ENCODE peak calls at places on chromosomes 2 and 18, in four cellular contexts. C is B cell, L is heart right ventricle, N is OCI-LY7. T is an unnamed sample.

GRCh38 chr2:168434164-168434563 is 21.9 kb upstream of the CERS6 start:
- DNase-seq in C (no peak), L (peak; percentile 25), N (no peak), T (no peak)

GRCh38 chr2:235303499-235304291 is 190.1 kb upstream of the AGAP1 start:
- DNase-seq in C (no peak), L (no peak), N (no peak), T (no peak)

GRCh38 chr2:189633392-189633811 is 27.9 kb upstream of the ASNSD1 start:
- DNase-seq in C (no peak), L (no peak), N (no peak), T (peak; percentile 46)

GRCh38 chr2:85037622-85038021 is 66.7 kb downstream of the KCMF1 start:
- DNase-seq in C (no peak), L (no peak), N (no peak), T (no peak)

GRCh38 chr18:67485655-67486054 is 30.9 kb downstream of the DSEL start:
- DNase-seq in C (no peak), L (no peak), N (no peak), T (no peak)

GRCh38 chr2:23467618-23468017 is 82.6 kb downstream of the KLHL29 start:
- DNase-seq in C (no peak), L (no peak), N (no peak), T (no peak)

GRCh38 chr2:66105354-66105753 is 329.6 kb upstream of the MEIS1 start:
- DNase-seq in C (no peak), L (no peak), N (no peak), T (no peak)

GRCh38 chr18:48569139-48569914 is 30.5 kb downstream of the CTIF start:
- DNase-seq in C (no peak), L (no peak), N (no peak), T (no peak)

GRCh38 chr2:100182494-100183355 is 40.3 kb upstream of the AFF3 start:
- DNase-seq in C (no peak), L (peak; percentile 63), N (no peak), T (peak; percentile 38)

GRCh38 chr2:28359222-28360065 is 33.2 kb upstream of the FOSL2 start:
- DNase-seq in C (peak; percentile 75), L (no peak), N (peak; percentile 7), T (no peak)

GRCh38 chr18:74840492-74841167 is 243.0 kb downstream of the ZNF407 start:
- DNase-seq in C (no peak), L (no peak), N (no peak), T (peak; percentile 80)

GRCh38 chr2:174047746-174048145 is 82.6 kb upstream of the SP3 start:
- DNase-seq in C (no peak), L (no peak), N (no peak), T (no peak)

GRCh38 chr18:63586431-63586830 is 712 bp upstream of the SERPINB13 start:
- DNase-seq in C (no peak), L (no peak), N (no peak), T (no peak)

GRCh38 chr2:172456002-172456401 is 28.6 kb downstream of the ITGA6 start:
- DNase-seq in C (no peak), L (no peak), N (no peak), T (no peak)

GRCh38 chr2:233270366-233270765 is 18.9 kb downstream of the ATG16L1 start:
- DNase-seq in C (no peak), L (no peak), N (peak; percentile 33), T (no peak)

GRCh38 chr2:142954488-142954887 is 77.0 kb downstream of the KYNU start:
- DNase-seq in C (no peak), L (no peak), N (no peak), T (no peak)

GRCh38 chr2:109218087-109218791 is 89.2 kb downstream of the SH3RF3 start:
- DNase-seq in C (peak; percentile 36), L (no peak), N (no peak), T (no peak)

GRCh38 chr2:168166902-168167510 is 80.4 kb downstream of the STK39 start:
- DNase-seq in C (no peak), L (no peak), N (no peak), T (peak; percentile 74)

GRCh38 chr2:40317047-40317446 is 134.8 kb downstream of the SLC8A1 start:
- DNase-seq in C (no peak), L (no peak), N (no peak), T (peak; percentile 59)

GRCh38 chr2:170155022-170155722 is 22.8 kb upstream of the MYO3B start:
- DNase-seq in C (no peak), L (no peak), N (no peak), T (peak; percentile 60)

GRCh38 chr2:238865015-238865719 is 17.3 kb downstream of the TWIST2 start:
- DNase-seq in C (no peak), L (no peak), N (no peak), T (no peak)

GRCh38 chr2:147469471-147469870 is 375.4 kb upstream of the ACVR2A start:
- DNase-seq in C (no peak), L (no peak), N (no peak), T (no peak)

GRCh38 chr2:145874466-145874865 is 1354.5 kb upstream of the ZEB2 start:
- DNase-seq in C (no peak), L (no peak), N (no peak), T (peak; percentile 81)

GRCh38 chr18:11671156-11671555 is 17.9 kb upstream of the GNAL start:
- DNase-seq in C (no peak), L (no peak), N (no peak), T (no peak)

GRCh38 chr18:8484951-8485350 is 124.3 kb upstream of the RAB12 start:
- DNase-seq in C (no peak), L (no peak), N (no peak), T (no peak)

GRCh38 chr2:174012347-174013309 is 47.5 kb upstream of the SP3 start:
- DNase-seq in C (peak; percentile 64), L (peak; percentile 81), N (no peak), T (peak; percentile 75)

GRCh38 chr18:43582120-43582519 is 304.8 kb upstream of the SYT4 start:
- DNase-seq in C (no peak), L (no peak), N (no peak), T (no peak)

GRCh38 chr2:63792523-63792922 is 49.2 kb upstream of the UGP2 start:
- DNase-seq in C (no peak), L (no peak), N (no peak), T (peak; percentile 97)

GRCh38 chr2:156191547-156191946 is 141.0 kb downstream of the NR4A2 start:
- DNase-seq in C (no peak), L (no peak), N (no peak), T (peak; percentile 34)

GRCh38 chr2:240227538-240228428 is 87.3 kb upstream of the OTOS start:
- DNase-seq in C (no peak), L (no peak), N (no peak), T (no peak)

GRCh38 chr2:20568501-20569463 is 82.1 kb downstream of the HS1BP3 start:
- DNase-seq in C (no peak), L (peak; percentile 44), N (no peak), T (peak; percentile 67)

GRCh38 chr2:199485732-199486335 is 28.1 kb upstream of the SATB2 start:
- DNase-seq in C (no peak), L (peak; percentile 29), N (peak; percentile 83), T (peak; percentile 54)

GRCh38 chr2:54386585-54386984 is 69.5 kb upstream of the SPTBN1 start:
- DNase-seq in C (no peak), L (no peak), N (no peak), T (no peak)

GRCh38 chr2:54388093-54388492 is 68.0 kb upstream of the SPTBN1 start:
- DNase-seq in C (no peak), L (no peak), N (no peak), T (no peak)

GRCh38 chr2:54387592-54387991 is 68.5 kb upstream of the SPTBN1 start:
- DNase-seq in C (no peak), L (no peak), N (no peak), T (peak; percentile 33)

GRCh38 chr2:54385271-54385670 is 70.9 kb upstream of the SPTBN1 start:
- DNase-seq in C (no peak), L (no peak), N (no peak), T (no peak)

GRCh38 chr2:54386993-54387590 is 69.0 kb upstream of the SPTBN1 start:
- DNase-seq in C (no peak), L (peak; percentile 40), N (no peak), T (peak; percentile 91)
- TF ChIP-seq CTCF in C (no peak), L (peak; percentile 9), N (no peak), T (peak; percentile 3)

DNA sequence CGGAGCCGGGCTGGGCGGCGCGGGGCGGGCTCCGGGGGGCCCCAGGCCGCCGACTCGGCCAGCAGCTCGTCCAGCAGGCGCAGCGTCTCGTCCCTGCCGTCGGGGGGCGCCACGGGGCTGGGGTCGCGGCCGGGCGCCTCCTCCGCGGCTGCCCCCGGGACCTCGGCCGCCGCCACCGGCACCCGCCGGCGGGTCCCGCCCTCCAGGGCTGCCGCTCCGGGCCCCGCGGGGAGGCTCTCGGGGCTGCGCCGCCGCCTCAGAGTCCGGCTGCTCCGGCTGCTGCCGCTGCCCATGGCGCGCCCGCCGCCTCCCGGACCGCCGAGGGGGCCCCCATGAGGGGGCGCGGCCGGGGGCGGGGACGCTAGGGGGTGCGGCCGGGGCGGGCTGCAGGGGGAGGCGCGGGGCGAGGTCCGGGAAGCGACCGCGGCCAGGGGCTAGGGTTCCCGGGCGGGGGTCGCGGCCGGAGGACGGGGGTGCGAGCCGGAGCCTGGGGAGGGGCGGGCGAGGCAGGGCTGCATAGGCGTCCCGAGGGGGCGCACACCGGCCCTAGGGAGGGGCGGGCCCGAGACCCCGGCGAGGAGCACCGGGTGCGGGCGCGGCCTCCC is at the start of gene CYS1:
- DNase-seq in C (peak; percentile 35), L (no peak), N (peak; percentile 44), T (no peak)
- TF ChIP-seq CTCF in C (no peak), L (peak; percentile 14), N (no peak), T (no peak)

GRCh38 chr2:74532222-74532621 is 2.5 kb downstream of the HTRA2 start:
- DNase-seq in C (peak; percentile 51), L (no peak), N (peak; percentile 61), T (peak; percentile 76)
- TF ChIP-seq CTCF in C (peak; percentile 49), L (peak; percentile 42), N (peak; percentile 77), T (peak; percentile 38)

DNA sequence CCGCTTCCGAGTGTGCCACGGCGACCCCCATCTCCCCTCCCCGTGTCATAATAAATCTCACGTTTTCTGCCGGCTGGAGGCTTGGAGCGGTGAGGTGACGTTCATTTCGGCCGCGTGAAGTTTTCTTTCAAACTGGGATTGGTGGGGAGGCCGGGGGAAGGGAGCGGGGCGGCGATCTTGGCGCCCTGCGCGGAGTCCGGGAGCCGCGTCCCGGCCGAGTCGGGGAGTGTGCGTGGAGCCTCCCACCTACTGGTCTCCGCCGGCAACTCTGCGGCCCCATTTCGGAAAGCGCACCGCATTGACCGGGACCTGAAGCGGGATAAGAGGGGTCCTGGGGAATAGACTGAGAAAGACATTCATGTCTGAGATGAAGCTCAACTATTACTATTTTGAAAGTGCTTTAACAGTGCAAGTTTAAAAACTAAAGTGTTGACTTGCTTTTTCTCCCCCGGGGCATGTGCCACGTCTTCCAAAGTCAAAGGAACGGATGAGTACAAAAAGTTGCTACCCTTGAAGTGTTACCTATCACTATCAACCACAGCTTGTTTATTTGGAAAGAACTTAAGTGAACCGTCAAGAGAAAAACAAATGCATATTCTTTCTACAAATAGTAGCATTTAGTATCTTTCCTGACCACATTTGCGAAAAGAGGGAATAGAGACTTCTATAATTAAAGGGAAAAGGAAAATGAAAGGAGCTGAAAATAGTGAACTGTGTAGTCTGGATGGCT is 818 bp upstream of the IKZF2 start:
- DNase-seq in C (no peak), L (peak; percentile 74), N (peak; percentile 53), T (peak; percentile 59)
- TF ChIP-seq CTCF in C (no peak), L (peak; percentile 66), N (peak; percentile 42), T (peak; percentile 35)

GRCh38 chr18:14978962-14979535 is 231.1 kb downstream of the ANKRD30B start:
- DNase-seq in C (no peak), L (no peak), N (peak; percentile 51), T (peak; percentile 5)
- TF ChIP-seq CTCF in C (no peak), L (peak; percentile 40), N (peak; percentile 78), T (peak; percentile 17)

GRCh38 chr2:106572541-106573148 is 85.5 kb downstream of the CD8B2 start:
- DNase-seq in C (peak; percentile 9), L (no peak), N (no peak), T (peak; percentile 18)
- TF ChIP-seq CTCF in C (peak; percentile 46), L (peak; percentile 40), N (peak; percentile 73), T (peak; percentile 62)

T was measured in fibroblast of mammary gland.